ENCODE peak calls at places on chromosome 12, in five cellular contexts. K is ovary; O is CD8-positive, alpha-beta T cell; X is esophagus squamous epithelium; J is right lobe of liver. A is an unnamed sample.

GRCh38 chr12:54840293-54840692 is 14.0 kb upstream of the MUCL1 start:
- DNase-seq in K (no peak), O (no peak), X (no peak), J (no peak), A (no peak)

GRCh38 chr12:3168775-3169221 is 91.6 kb downstream of the TSPAN9 start:
- DNase-seq in K (no peak), O (no peak), X (no peak), J (no peak), A (no peak)

GRCh38 chr12:22978962-22979361 is 354.0 kb downstream of the ETNK1 start:
- DNase-seq in K (no peak), O (no peak), X (no peak), J (no peak), A (no peak)

GRCh38 chr12:19750116-19750644 is 310.9 kb downstream of the AEBP2 start:
- DNase-seq in K (no peak), O (no peak), X (no peak), J (no peak), A (no peak)

GRCh38 chr12:54725233-54725843 is 77.2 kb upstream of the DCD start:
- DNase-seq in K (no peak), O (no peak), X (no peak), J (no peak), A (no peak)

GRCh38 chr12:118503476-118503875 is 127.1 kb downstream of the SUDS3 start:
- DNase-seq in K (no peak), O (no peak), X (no peak), J (no peak), A (no peak)

GRCh38 chr12:121378736-121379135 is 21.2 kb upstream of the RNF34 start:
- DNase-seq in K (no peak), O (no peak), X (no peak), J (no peak), A (no peak)

GRCh38 chr12:112252184-112252583 is 126.8 kb downstream of the TRAFD1 start:
- DNase-seq in K (no peak), O (no peak), X (no peak), J (no peak), A (no peak)

GRCh38 chr12:79635676-79636075 is 55.1 kb downstream of the PAWR start:
- DNase-seq in K (no peak), O (no peak), X (no peak), J (no peak), A (no peak)

GRCh38 chr12:4432878-4433820 is 12.5 kb downstream of the FGF6 start:
- DNase-seq in K (no peak), O (no peak), X (no peak), J (no peak), A (no peak)

GRCh38 chr12:101051901-101052550 is 158.0 kb downstream of the SLC5A8 start:
- DNase-seq in K (peak; percentile 49), O (no peak), X (no peak), J (no peak), A (no peak)

GRCh38 chr12:48883305-48884171 is 17.9 kb upstream of the RND1 start:
- DNase-seq in K (no peak), O (no peak), X (no peak), J (peak; percentile 81), A (no peak)

GRCh38 chr12:123387508-123388217 is 3.7 kb downstream of the KMT5A start:
- DNase-seq in K (no peak), O (no peak), X (no peak), J (no peak), A (no peak)

GRCh38 chr12:114904254-114905003 is 220.5 kb upstream of the TBX3 start:
- DNase-seq in K (no peak), O (no peak), X (no peak), J (no peak), A (no peak)

GRCh38 chr12:94704452-94704871 is 54.1 kb upstream of the TMCC3 start:
- DNase-seq in K (peak; percentile 47), O (no peak), X (no peak), J (no peak), A (no peak)

GRCh38 chr12:1592444-1593231 is 1.7 kb downstream of the FBXL14 start:
- DNase-seq in K (no peak), O (peak; percentile 80), X (no peak), J (no peak), A (peak; percentile 64)

GRCh38 chr12:124005736-124006581 is 32.9 kb downstream of the ZNF664 start:
- DNase-seq in K (no peak), O (no peak), X (no peak), J (no peak), A (no peak)

GRCh38 chr12:65685514-65685913 is 138.8 kb upstream of the HMGA2 start:
- DNase-seq in K (no peak), O (no peak), X (no peak), J (no peak), A (no peak)

GRCh38 chr12:70849265-70849960 is 71.1 kb downstream of the PTPRR start:
- DNase-seq in K (no peak), O (no peak), X (no peak), J (no peak), A (no peak)

GRCh38 chr12:81992461-81992860 is 233.3 kb upstream of the PPFIA2 start:
- DNase-seq in K (no peak), O (peak; percentile 37), X (no peak), J (no peak), A (peak; percentile 15)

GRCh38 chr12:75820848-75821578 is 210.6 kb downstream of the PHLDA1 start:
- DNase-seq in K (peak; percentile 71), O (no peak), X (peak; percentile 12), J (no peak), A (peak; percentile 53)

GRCh38 chr12:20463920-20464524 is 95.7 kb downstream of the PDE3A start:
- DNase-seq in K (no peak), O (no peak), X (no peak), J (no peak), A (no peak)

GRCh38 chr12:34218193-34219045 is 196.1 kb downstream of the ALG10 start:
- DNase-seq in K (peak; percentile 54), O (peak; percentile 44), X (no peak), J (peak; percentile 80), A (peak; percentile 74)

GRCh38 chr12:31204995-31205582 is 120.9 kb downstream of the SINHCAF start:
- DNase-seq in K (no peak), O (no peak), X (no peak), J (no peak), A (no peak)

GRCh38 chr12:42267408-42268190 is 29.6 kb upstream of the YAF2 start:
- DNase-seq in K (no peak), O (no peak), X (no peak), J (no peak), A (no peak)

GRCh38 chr12:28574746-28575592 is 384.7 kb downstream of the CCDC91 start:
- DNase-seq in K (no peak), O (no peak), X (no peak), J (peak; percentile 75), A (no peak)

GRCh38 chr12:51924551-51925399 is 17.5 kb downstream of the ACVRL1 start:
- DNase-seq in K (peak; percentile 5), O (no peak), X (no peak), J (no peak), A (no peak)

GRCh38 chr12:51925400-51926063 is 18.2 kb downstream of the ACVRL1 start:
- DNase-seq in K (no peak), O (no peak), X (no peak), J (peak; percentile 39), A (no peak)

GRCh38 chr12:51922762-51923505 is 15.6 kb downstream of the ACVRL1 start:
- DNase-seq in K (no peak), O (no peak), X (no peak), J (peak; percentile 85), A (peak; percentile 50)

GRCh38 chr12:51922146-51922545 is 14.8 kb downstream of the ACVRL1 start:
- DNase-seq in K (no peak), O (no peak), X (no peak), J (no peak), A (no peak)

DNA sequence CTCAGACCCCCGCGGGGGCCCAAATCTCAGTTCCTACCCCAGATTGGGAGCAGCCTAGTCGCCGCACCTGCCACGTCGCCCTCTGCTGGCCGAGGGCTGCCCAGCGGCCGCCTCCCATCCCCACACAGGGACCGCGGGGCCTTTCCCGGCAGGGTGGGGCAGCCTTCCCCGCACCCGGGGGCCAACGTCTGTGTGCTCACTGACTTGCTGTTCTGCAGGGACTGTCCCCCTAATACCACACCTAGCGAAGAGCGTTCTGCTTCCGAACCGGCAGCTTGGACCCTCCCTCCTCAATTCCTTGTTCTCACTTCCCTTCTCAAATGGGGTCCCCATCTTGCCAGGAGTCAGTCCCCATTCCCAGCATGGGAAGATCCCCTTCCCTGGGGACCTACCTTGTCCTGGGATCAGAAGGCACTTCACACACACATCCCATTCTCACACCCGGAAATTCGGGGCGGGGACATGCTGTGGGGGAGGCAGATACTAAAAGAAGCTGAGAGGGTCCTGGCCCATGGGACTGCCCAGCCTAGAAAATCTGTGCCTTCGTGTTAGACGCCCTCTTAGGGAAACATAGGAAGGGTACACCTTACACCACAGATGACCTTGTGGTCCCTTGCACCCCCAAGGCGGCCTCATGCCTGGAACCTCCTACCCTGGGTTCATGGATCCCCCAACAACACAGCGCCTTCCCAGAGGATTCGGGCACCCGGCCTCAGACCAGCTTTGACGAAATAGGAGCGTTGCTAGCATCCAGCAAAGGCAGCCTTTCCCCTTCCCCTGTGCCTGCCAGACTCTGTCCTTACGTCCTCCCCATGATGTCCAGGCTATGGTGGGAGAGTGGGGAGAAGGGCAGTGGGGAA is 16.4 kb downstream of the ACVRL1 start:
- DNase-seq in K (peak; percentile 46), O (peak; percentile 37), X (no peak), J (peak; percentile 67), A (peak; percentile 40)
- H3K4me3 ChIP-seq in K (no peak overlapping the region), O (no peak overlapping the region), X (no peak overlapping the region), J (no peak overlapping the region), A (peak overlapping the region; percentile 0)

GRCh38 chr12:88639361-88639760 is 59.1 kb upstream of the KITLG start:
- DNase-seq in K (no peak), O (no peak), X (no peak), J (no peak), A (no peak)
- H3K4me3 ChIP-seq in K (no peak overlapping the region), O (no peak overlapping the region), X (no peak overlapping the region), J (no peak overlapping the region), A (no peak overlapping the region)

DNA sequence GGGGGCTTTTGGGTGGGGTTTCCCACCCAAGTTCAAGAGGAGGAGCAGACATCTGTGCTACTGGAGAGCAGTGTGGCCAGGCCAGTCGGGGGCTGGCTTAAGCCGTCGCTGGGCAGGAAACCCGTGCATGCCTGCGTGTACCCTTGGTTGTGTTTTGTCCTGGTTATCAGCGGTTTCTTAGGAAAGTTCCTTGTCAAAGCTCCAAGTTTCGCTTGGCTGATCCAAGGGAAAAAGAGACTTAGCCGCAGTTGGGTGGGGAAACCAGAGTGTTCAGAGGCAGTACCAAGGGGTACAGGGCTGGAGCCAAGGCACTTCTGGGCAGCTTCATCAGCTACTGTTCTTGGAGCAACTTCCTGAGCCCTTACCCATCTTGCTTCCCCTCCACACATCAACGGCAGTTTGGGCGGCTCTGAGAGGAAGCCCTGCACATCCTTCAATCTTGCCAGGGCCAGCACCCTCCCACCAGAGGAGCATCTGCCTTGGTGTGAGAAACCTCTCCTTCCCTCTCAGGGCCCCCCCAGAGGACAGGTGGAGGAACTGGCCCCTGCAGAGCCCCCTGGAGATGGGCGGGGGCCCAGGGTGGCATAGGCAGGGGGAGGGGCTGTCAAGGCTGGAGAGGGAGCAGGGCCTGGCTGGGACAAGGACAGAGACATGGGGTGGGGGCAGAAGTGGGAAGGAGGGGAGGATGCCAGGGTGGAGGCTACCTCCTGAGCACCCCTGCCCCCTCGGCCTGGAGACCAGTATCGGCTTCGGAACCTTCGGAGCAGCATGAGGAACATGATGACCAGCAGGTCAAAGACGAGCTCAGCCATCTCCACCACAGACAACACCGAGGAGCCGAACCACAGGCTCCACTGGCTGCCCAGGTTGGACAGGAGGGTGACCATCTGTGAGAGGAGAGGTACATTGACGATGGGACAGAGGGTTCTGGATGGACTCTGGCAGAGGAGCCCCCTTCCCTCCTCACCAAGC is 5.8 kb upstream of the TNFRSF1A start:
- DNase-seq in K (peak; percentile 86), O (no peak), X (no peak), J (no peak), A (no peak)
- H3K4me3 ChIP-seq in K (no peak overlapping the region), O (no peak overlapping the region), X (no peak overlapping the region), J (no peak overlapping the region), A (no peak overlapping the region)

GRCh38 chr12:92403210-92404175 is 257.8 kb upstream of the BTG1 start:
- DNase-seq in K (no peak), O (peak; percentile 70), X (no peak), J (no peak), A (peak; percentile 82)
- H3K4me3 ChIP-seq in K (no peak overlapping the region), O (peak overlapping the region; percentile 0), X (no peak overlapping the region), J (no peak overlapping the region), A (no peak overlapping the region)